ENCODE peak calls at places on chromosomes 13 and 19, in four cellular contexts. P is OCI-LY7, A is neural progenitor cell, G is GM23338. F is an unnamed sample.

GRCh38 chr13:37306778-37307544 is 201.5 kb upstream of the CSNK1A1L start:
- DNase-seq in G (no peak), P (no peak), A (no peak), F (peak)

GRCh38 chr19:17234911-17235617 is 9.0 kb downstream of the OCEL1 start:
- DNase-seq in G (peak), P (peak), A (peak), F (peak)

GRCh38 chr19:48685583-48685982 is 10.2 kb upstream of the FUT2 start:
- DNase-seq in P (no peak), A (no peak), G (no peak), F (no peak)

GRCh38 chr19:495440-496332 is 600 bp upstream of the MADCAM1 start:
- DNase-seq in G (peak), A (peak), P (no peak), F (peak)

GRCh38 chr19:10332158-10332964 is 968 bp downstream of the RAVER1 start:
- DNase-seq in G (no peak), P (no peak), A (no peak), F (peak)

GRCh38 chr19:42091300-42092266 is 15.6 kb downstream of the ZNF574 start:
- DNase-seq in A (no peak), P (no peak), G (no peak), F (peak)

GRCh38 chr13:50842246-50842645 is 1.2 kb downstream of the DLEU7 start:
- DNase-seq in G (no peak), A (no peak), P (no peak), F (no peak)

GRCh38 chr19:1104452-1105216 is 840 bp downstream of the GPX4 start:
- DNase-seq in P (peak), A (peak), G (peak), F (peak)

GRCh38 chr13:40622761-40623160 is 43.7 kb downstream of the FOXO1 start:
- DNase-seq in P (no peak), A (peak), G (no peak), F (no peak)

GRCh38 chr19:10450853-10451609 is 30.7 kb downstream of the PDE4A start:
- DNase-seq in G (peak), A (peak), P (peak), F (no peak)

GRCh38 chr13:34469212-34469983 is 472.7 kb upstream of the NBEA start:
- DNase-seq in P (no peak), A (no peak), G (no peak), F (no peak)

GRCh38 chr19:52554216-52554971 is 15.7 kb upstream of the ZNF701 start:
- DNase-seq in G (no peak), P (no peak), A (no peak), F (peak)

GRCh38 chr19:12666305-12667048 is at the start of the genes MAN2B1 and WDR83:
- DNase-seq in G (peak), P (peak), A (peak), F (peak)

GRCh38 chr13:113533441-113533840 is 42.9 kb upstream of the DCUN1D2 start:
- DNase-seq in G (no peak), A (no peak), P (no peak), F (no peak)

GRCh38 chr13:41137951-41138350 is 5.3 kb upstream of the KBTBD6 start:
- DNase-seq in G (no peak), P (no peak), A (no peak), F (peak)

GRCh38 chr13:28451482-28452217 is 43.3 kb downstream of the FLT1 start:
- DNase-seq in A (peak), P (no peak), G (peak), F (peak)

DNA sequence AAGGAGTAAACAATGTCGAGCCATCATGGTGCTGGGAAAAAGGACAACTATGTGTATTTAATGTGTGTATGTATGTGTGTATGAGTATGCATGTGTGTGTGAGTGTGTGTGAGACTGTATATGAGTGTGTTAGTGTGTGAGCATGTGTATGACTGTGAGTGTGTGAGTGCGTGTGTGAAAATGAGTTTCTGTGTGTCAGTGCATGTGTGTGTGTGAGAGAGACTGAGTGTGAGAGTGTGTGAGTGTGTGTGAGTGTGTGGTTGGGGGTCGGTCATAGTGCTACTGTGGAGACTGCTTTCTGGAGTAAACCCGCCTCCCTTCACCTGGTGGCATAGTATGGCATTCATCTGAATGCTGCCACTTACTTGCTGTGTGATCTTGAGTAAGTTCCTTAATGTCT is 567.4 kb downstream of the FGF9 start:
- DNase-seq in P (no peak), G (no peak), A (no peak), F (no peak)
- TF ChIP-seq EZH2phosphoT487 in P (no peak), G (no peak), A (no peak), F (no peak)

GRCh38 chr13:20221772-20222171 is 10.3 kb downstream of the GJB6 start:
- DNase-seq in G (no peak), A (no peak), P (no peak), F (peak)

GRCh38 chr13:20217168-20217567 is 15.0 kb downstream of the GJB6 start:
- DNase-seq in P (no peak), A (no peak), G (no peak), F (no peak)

GRCh38 chr13:20222553-20222952 is 9.6 kb downstream of the GJB6 start:
- DNase-seq in A (no peak), G (no peak), P (no peak), F (no peak)

DNA sequence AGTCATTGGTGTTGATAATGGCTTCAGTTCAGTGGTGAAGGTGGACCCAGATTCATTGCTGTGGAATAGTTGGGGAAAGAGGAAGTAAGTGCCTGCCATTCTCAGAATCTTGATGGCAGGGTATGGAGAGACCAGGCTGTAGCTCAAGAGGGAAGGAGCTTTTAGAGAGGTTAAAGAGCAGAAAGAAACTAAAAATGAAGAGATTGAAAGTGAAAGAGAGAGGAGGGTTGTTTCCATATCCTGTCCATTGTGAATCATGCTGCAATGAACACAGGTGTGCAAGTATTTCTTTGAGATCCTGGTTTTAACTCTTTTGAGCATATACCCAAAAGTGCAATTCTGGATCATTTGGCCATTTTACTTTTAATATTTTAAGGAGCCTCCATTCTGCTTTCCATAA is 12.5 kb downstream of the GJB6 start:
- DNase-seq in P (no peak), G (no peak), A (no peak), F (no peak)
- TF ChIP-seq EZH2phosphoT487 in P (no peak), G (no peak), A (no peak), F (no peak)

GRCh38 chr13:29901714-29902631 is 51.6 kb upstream of the UBL3 start:
- DNase-seq in A (no peak), P (no peak), G (no peak), F (peak)
- TF ChIP-seq EZH2phosphoT487 in A (no peak), P (no peak), G (no peak), F (no peak)

DNA sequence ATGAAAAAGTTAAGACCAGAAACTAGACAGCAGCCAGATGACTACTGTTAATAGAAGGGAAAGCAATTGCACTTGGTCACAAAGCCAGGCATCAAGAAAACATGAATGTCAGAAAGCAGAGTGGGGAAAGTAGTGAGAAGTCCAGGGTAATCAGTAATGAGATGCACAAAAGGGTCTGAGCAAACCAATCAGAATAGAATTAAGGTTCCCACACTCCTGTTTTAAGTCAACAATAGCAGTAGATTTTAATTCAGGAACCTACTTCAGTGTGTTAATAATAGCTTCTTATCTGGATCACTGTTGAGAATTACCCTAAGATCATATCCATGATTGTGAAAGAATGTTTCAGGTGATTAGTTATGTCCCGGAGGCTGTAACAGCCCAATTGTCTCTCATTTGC is 72.6 kb upstream of the KLF5 start:
- DNase-seq in P (no peak), A (no peak), G (no peak), F (no peak)
- TF ChIP-seq EZH2phosphoT487 in P (no peak), A (no peak), G (no peak), F (no peak)

DNA sequence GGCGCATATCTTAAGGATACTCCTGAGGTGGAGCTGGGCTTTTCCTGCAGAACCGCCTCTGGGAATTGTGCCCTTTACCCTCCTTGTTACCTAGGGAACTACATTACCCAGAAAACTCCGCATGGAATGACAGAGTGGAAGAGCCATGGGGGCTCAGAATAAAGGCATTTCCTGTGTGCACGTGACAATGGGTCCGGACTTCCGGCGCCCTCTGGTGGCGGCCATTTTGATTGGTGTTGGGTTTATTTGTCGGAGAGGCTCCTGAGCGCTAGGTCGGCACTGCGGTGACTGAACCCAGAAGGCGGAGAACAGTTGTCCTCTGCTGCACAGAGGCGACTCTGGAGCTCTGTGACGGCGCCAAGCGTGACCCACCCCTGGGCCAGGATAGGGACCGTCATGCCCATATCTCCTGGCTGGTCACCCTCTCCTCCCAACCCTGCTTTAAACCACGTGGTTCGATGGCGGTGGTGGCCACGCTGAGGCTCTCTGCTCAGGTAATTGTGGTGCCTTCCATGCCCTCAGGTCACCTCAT is at the start of gene ZNF587B:
- DNase-seq in P (peak), G (peak), A (peak), F (peak)
- TF ChIP-seq EZH2phosphoT487 in P (no peak), G (no peak), A (no peak), F (no peak)

F was measured in GM23248.